ENCODE peak calls at places on chromosomes 4 and X, in eight cellular contexts. Y is activated CD4-positive, alpha-beta T cell treated with anti-CD3 and anti-CD28 coated beads for 4 hours; P is psoas muscle; N is breast epithelium; I is astrocyte of the spinal cord; V is iris pigment epithelial cell; C is activated naive CD4-positive, alpha-beta T cell; B is Right ventricle myocardium superior. H is an unnamed sample.

GRCh38 chrX:43835557-43835956 is 46.7 kb downstream of the MAOB start:
- DNase-seq in Y (no peak), P (no peak), N (no peak), I (no peak), V (no peak), C (no peak), B (no peak), H (no peak)

GRCh38 chrX:78375894-78376293 is 48.5 kb upstream of the CYSLTR1 start:
- DNase-seq in Y (no peak), P (no peak), N (no peak), I (no peak), V (no peak), C (no peak), B (no peak), H (no peak)

GRCh38 chr4:18421519-18421918 is 400.0 kb upstream of the LCORL start:
- DNase-seq in Y (no peak), P (no peak), N (no peak), I (no peak), V (no peak), C (no peak), B (no peak), H (no peak)

GRCh38 chrX:110081740-110082139 is 78.8 kb downstream of the TMEM164 start:
- DNase-seq in Y (no peak), P (peak), N (no peak), I (peak), V (peak), C (no peak), B (peak), H (peak)

GRCh38 chr4:175999944-176000343 is 65.7 kb upstream of the WDR17 start:
- DNase-seq in Y (no peak), P (no peak), N (no peak), I (no peak), V (no peak), C (no peak), B (no peak), H (no peak)

GRCh38 chr4:26218677-26219181 is 102.1 kb upstream of the RBPJ start:
- DNase-seq in Y (no peak), P (no peak), N (no peak), I (no peak), V (no peak), C (no peak), B (no peak), H (no peak)

GRCh38 chr4:112516401-112517066 is 554 bp upstream of the NEUROG2 start:
- DNase-seq in Y (no peak), P (peak), N (no peak), I (no peak), V (no peak), C (no peak), B (peak), H (no peak)

GRCh38 chr4:168319486-168320019 is 1.0 kb upstream of the DDX60 start:
- DNase-seq in Y (no peak), P (no peak), N (no peak), I (no peak), V (no peak), C (no peak), B (no peak), H (no peak)

GRCh38 chr4:88027611-88028608 is 20.5 kb downstream of the PKD2 start:
- DNase-seq in Y (no peak), P (no peak), N (no peak), I (peak), V (peak), C (no peak), B (no peak), H (peak)

GRCh38 chr4:184382189-184382846 is 92.0 kb downstream of the IRF2 start:
- DNase-seq in Y (no peak), P (no peak), N (no peak), I (no peak), V (no peak), C (no peak), B (no peak), H (no peak)

GRCh38 chr4:174457468-174457867 is 64.8 kb downstream of the HPGD start:
- DNase-seq in Y (no peak), P (no peak), N (no peak), I (no peak), V (no peak), C (no peak), B (no peak), H (no peak)

H was measured in fibroblast of the conjunctiva.